ENCODE peak calls at places on chromosomes 13 and 19, in seven cellular contexts. One of them, this sample, is unnamed.

GRCh38 chr13:64936879-64937278 is 2293.3 kb downstream of the PCDH9 start:
- DNase-seq in SK-N-SH: peak
- DNase-seq in H1: no peak
- DNase-seq in HepG2: no peak
- DNase-seq in GM12878: no peak
- DNase-seq in HCT116: no peak
- DNase-seq in K562: no peak
- DNase-seq in this sample: no peak

GRCh38 chr19:54795763-54796162 is 7.6 kb upstream of the KIR2DL4 start:
- DNase-seq in HepG2: no peak
- DNase-seq in H1: no peak
- DNase-seq in K562: no peak
- DNase-seq in HCT116: no peak
- DNase-seq in GM12878: no peak
- DNase-seq in SK-N-SH: no peak
- DNase-seq in this sample: no peak

GRCh38 chr19:13761423-13761822 is 2.9 kb upstream of the MRI1 start:
- DNase-seq in HCT116: no peak
- DNase-seq in K562: no peak
- DNase-seq in H1: no peak
- DNase-seq in HepG2: no peak
- DNase-seq in GM12878: no peak
- DNase-seq in SK-N-SH: no peak
- DNase-seq in this sample: no peak

GRCh38 chr13:67101730-67102467 is 128.2 kb downstream of the PCDH9 start:
- DNase-seq in H1: no peak
- DNase-seq in HepG2: no peak
- DNase-seq in SK-N-SH: no peak
- DNase-seq in HCT116: no peak
- DNase-seq in GM12878: no peak
- DNase-seq in K562: no peak
- DNase-seq in this sample: no peak

GRCh38 chr13:31638577-31638976 is 100.7 kb upstream of the RXFP2 start:
- DNase-seq in HCT116: no peak
- DNase-seq in K562: no peak
- DNase-seq in H1: no peak
- DNase-seq in SK-N-SH: no peak
- DNase-seq in GM12878: no peak
- DNase-seq in HepG2: no peak
- DNase-seq in this sample: no peak

GRCh38 chr19:40920300-40921004 is 38.4 kb upstream of the CYP2A7 start:
- DNase-seq in K562: no peak
- DNase-seq in H1: no peak
- DNase-seq in HepG2: no peak
- DNase-seq in GM12878: no peak
- DNase-seq in HCT116: no peak
- DNase-seq in SK-N-SH: no peak
- DNase-seq in this sample: no peak

GRCh38 chr13:30042891-30043630 is 192.6 kb upstream of the UBL3 start:
- DNase-seq in GM12878: no peak
- DNase-seq in K562: no peak
- DNase-seq in H1: no peak
- DNase-seq in HepG2: no peak
- DNase-seq in HCT116: no peak
- DNase-seq in SK-N-SH: no peak
- DNase-seq in this sample: no peak

GRCh38 chr13:40776681-40777165 is 5.7 kb upstream of the MRPS31 start:
- DNase-seq in HepG2: no peak
- DNase-seq in H1: no peak
- DNase-seq in GM12878: no peak
- DNase-seq in HCT116: no peak
- DNase-seq in K562: peak
- DNase-seq in SK-N-SH: no peak
- DNase-seq in this sample: no peak

GRCh38 chr13:110274687-110275086 is 32.3 kb downstream of the COL4A1 start:
- DNase-seq in GM12878: no peak
- DNase-seq in SK-N-SH: no peak
- DNase-seq in HepG2: no peak
- DNase-seq in HCT116: no peak
- DNase-seq in K562: no peak
- DNase-seq in H1: no peak
- DNase-seq in this sample: no peak

GRCh38 chr13:49319555-49320350 is 72.0 kb downstream of the CDADC1 start:
- DNase-seq in GM12878: no peak
- DNase-seq in HCT116: no peak
- DNase-seq in HepG2: no peak
- DNase-seq in H1: no peak
- DNase-seq in SK-N-SH: no peak
- DNase-seq in K562: no peak
- DNase-seq in this sample: no peak

GRCh38 chr19:56838930-56839664 is 1.4 kb downstream of the PEG3 start:
- DNase-seq in K562: no peak
- DNase-seq in GM12878: no peak
- DNase-seq in HepG2: peak
- DNase-seq in H1: no peak
- DNase-seq in SK-N-SH: peak
- DNase-seq in HCT116: no peak
- DNase-seq in this sample: no peak

GRCh38 chr13:59677966-59678814 is 485.5 kb downstream of the DIAPH3 start:
- DNase-seq in HepG2: peak
- DNase-seq in H1: no peak
- DNase-seq in K562: peak
- DNase-seq in SK-N-SH: peak
- DNase-seq in GM12878: no peak
- DNase-seq in HCT116: peak
- DNase-seq in this sample: peak

GRCh38 chr19:58181902-58182576 is 822 bp upstream of the ZNF274 start:
- DNase-seq in HepG2: peak
- DNase-seq in HCT116: no peak
- DNase-seq in H1: no peak
- DNase-seq in GM12878: no peak
- DNase-seq in SK-N-SH: no peak
- DNase-seq in K562: peak
- DNase-seq in this sample: no peak

GRCh38 chr19:12668937-12669271 is 2.3 kb downstream of the WDR83 start:
- DNase-seq in K562: peak
- DNase-seq in HepG2: peak
- DNase-seq in SK-N-SH: peak
- DNase-seq in GM12878: no peak
- DNase-seq in H1: no peak
- DNase-seq in HCT116: no peak
- DNase-seq in this sample: peak

GRCh38 chr13:33188093-33188882 is 97.3 kb downstream of the STARD13 start:
- DNase-seq in SK-N-SH: no peak
- DNase-seq in GM12878: peak
- DNase-seq in HepG2: no peak
- DNase-seq in HCT116: no peak
- DNase-seq in H1: no peak
- DNase-seq in K562: no peak
- DNase-seq in this sample: no peak

GRCh38 chr13:45055198-45055901 is 65.0 kb upstream of the GTF2F2 start:
- DNase-seq in H1: no peak
- DNase-seq in SK-N-SH: no peak
- DNase-seq in HepG2: no peak
- DNase-seq in K562: no peak
- DNase-seq in GM12878: peak
- DNase-seq in HCT116: peak
- DNase-seq in this sample: no peak

GRCh38 chr13:92354583-92354982 is 872.0 kb upstream of the GPC6 start:
- DNase-seq in K562: no peak
- DNase-seq in H1: no peak
- DNase-seq in GM12878: no peak
- DNase-seq in SK-N-SH: no peak
- DNase-seq in HCT116: no peak
- DNase-seq in HepG2: no peak
- DNase-seq in this sample: no peak

GRCh38 chr19:315811-316210 is 24.6 kb upstream of the PLPP2 start:
- DNase-seq in SK-N-SH: no peak
- DNase-seq in K562: no peak
- DNase-seq in HCT116: no peak
- DNase-seq in GM12878: no peak
- DNase-seq in H1: no peak
- DNase-seq in HepG2: no peak
- DNase-seq in this sample: no peak

GRCh38 chr19:9885077-9885552 is 50.0 kb downstream of the PIN1 start:
- DNase-seq in H1: no peak
- DNase-seq in HepG2: no peak
- DNase-seq in HCT116: no peak
- DNase-seq in K562: no peak
- DNase-seq in GM12878: no peak
- DNase-seq in SK-N-SH: peak
- DNase-seq in this sample: no peak

GRCh38 chr19:13401388-13401787 is 104.9 kb downstream of the CACNA1A start:
- DNase-seq in SK-N-SH: no peak
- DNase-seq in HepG2: peak
- DNase-seq in HCT116: peak
- DNase-seq in K562: peak
- DNase-seq in H1: no peak
- DNase-seq in GM12878: no peak
- DNase-seq in this sample: peak

GRCh38 chr13:23500858-23501257 is 67.4 kb upstream of the SACS start:
- DNase-seq in HepG2: no peak
- DNase-seq in GM12878: no peak
- DNase-seq in K562: no peak
- DNase-seq in HCT116: no peak
- DNase-seq in SK-N-SH: no peak
- DNase-seq in H1: no peak
- DNase-seq in this sample: no peak

GRCh38 chr13:33051632-33052031 is 35.4 kb downstream of the KL start:
- DNase-seq in SK-N-SH: no peak
- DNase-seq in HepG2: no peak
- DNase-seq in GM12878: peak
- DNase-seq in H1: no peak
- DNase-seq in K562: no peak
- DNase-seq in HCT116: no peak
- DNase-seq in this sample: no peak

GRCh38 chr13:25971499-25972145 is 80.2 kb downstream of the SHISA2 start:
- DNase-seq in HepG2: no peak
- DNase-seq in K562: no peak
- DNase-seq in H1: no peak
- DNase-seq in HCT116: no peak
- DNase-seq in SK-N-SH: no peak
- DNase-seq in GM12878: no peak
- DNase-seq in this sample: no peak

GRCh38 chr19:32708457-32708856 is 11.1 kb upstream of the TDRD12 start:
- DNase-seq in GM12878: no peak
- DNase-seq in SK-N-SH: no peak
- DNase-seq in H1: no peak
- DNase-seq in HCT116: no peak
- DNase-seq in HepG2: no peak
- DNase-seq in K562: no peak
- DNase-seq in this sample: no peak

GRCh38 chr13:20354722-20355121 is 122.6 kb upstream of the GJB6 start:
- DNase-seq in HepG2: no peak
- DNase-seq in SK-N-SH: no peak
- DNase-seq in HCT116: no peak
- DNase-seq in K562: no peak
- DNase-seq in H1: no peak
- DNase-seq in GM12878: no peak
- DNase-seq in this sample: no peak

GRCh38 chr13:20350819-20351218 is 118.7 kb upstream of the GJB6 start:
- DNase-seq in HCT116: no peak
- DNase-seq in HepG2: no peak
- DNase-seq in SK-N-SH: no peak
- DNase-seq in GM12878: no peak
- DNase-seq in H1: no peak
- DNase-seq in K562: no peak
- DNase-seq in this sample: no peak

GRCh38 chr13:20356437-20356836 is 124.3 kb upstream of the GJB6 start:
- DNase-seq in K562: no peak
- DNase-seq in SK-N-SH: no peak
- DNase-seq in H1: no peak
- DNase-seq in HepG2: no peak
- DNase-seq in GM12878: no peak
- DNase-seq in HCT116: no peak
- DNase-seq in this sample: no peak

GRCh38 chr13:20351279-20352022 is 119.3 kb upstream of the GJB6 start:
- DNase-seq in HepG2: no peak
- DNase-seq in GM12878: no peak
- DNase-seq in K562: no peak
- DNase-seq in SK-N-SH: no peak
- DNase-seq in HCT116: no peak
- DNase-seq in H1: no peak
- DNase-seq in this sample: no peak

GRCh38 chr13:20353973-20354372 is 121.9 kb upstream of the GJB6 start:
- DNase-seq in H1: no peak
- DNase-seq in HepG2: no peak
- DNase-seq in HCT116: no peak
- DNase-seq in GM12878: no peak
- DNase-seq in SK-N-SH: no peak
- DNase-seq in K562: no peak
- DNase-seq in this sample: no peak
- TF ChIP-seq JUND in H1: no peak
- TF ChIP-seq JUND in HepG2: no peak
- TF ChIP-seq JUND in HCT116: no peak
- TF ChIP-seq JUND in GM12878: no peak
- TF ChIP-seq JUND in SK-N-SH: no peak
- TF ChIP-seq JUND in K562: no peak
- TF ChIP-seq JUND in this sample: no peak

DNA sequence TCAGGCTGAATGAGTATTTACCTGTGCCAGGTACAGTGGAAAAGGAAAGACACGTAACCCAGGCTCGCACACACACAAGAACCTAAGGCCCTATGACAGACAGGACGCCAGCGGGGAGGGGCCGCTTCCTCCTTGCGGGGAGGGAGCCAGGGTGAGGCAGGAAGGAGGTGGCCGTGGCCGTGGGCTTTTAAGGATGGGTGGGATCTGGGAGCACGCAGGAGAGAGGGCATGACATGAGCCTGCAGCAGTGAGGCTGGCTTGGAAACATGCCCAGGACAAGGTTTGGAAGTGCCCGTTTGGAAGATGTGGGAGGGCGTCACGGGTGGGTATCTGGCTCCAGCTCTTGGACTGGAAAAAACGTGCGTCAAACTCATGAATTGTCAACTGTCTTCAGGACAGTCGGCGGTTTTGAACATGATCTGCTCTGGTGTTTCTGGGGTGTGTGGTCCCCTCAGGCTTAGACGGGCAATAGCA is 20.1 kb downstream of the SH3GL1 start:
- DNase-seq in HepG2: no peak
- DNase-seq in H1: no peak
- DNase-seq in GM12878: no peak
- DNase-seq in K562: no peak
- DNase-seq in HCT116: no peak
- DNase-seq in SK-N-SH: peak
- DNase-seq in this sample: no peak
- TF ChIP-seq JUND in HepG2: no peak
- TF ChIP-seq JUND in H1: no peak
- TF ChIP-seq JUND in GM12878: no peak
- TF ChIP-seq JUND in K562: no peak
- TF ChIP-seq JUND in HCT116: no peak
- TF ChIP-seq JUND in SK-N-SH: no peak
- TF ChIP-seq JUND in this sample: no peak

GRCh38 chr13:113052206-113052605 is 53.4 kb upstream of the F7 start:
- DNase-seq in H1: no peak
- DNase-seq in HepG2: no peak
- DNase-seq in GM12878: no peak
- DNase-seq in HCT116: no peak
- DNase-seq in K562: no peak
- DNase-seq in SK-N-SH: no peak
- DNase-seq in this sample: no peak
- TF ChIP-seq JUND in H1: no peak
- TF ChIP-seq JUND in HepG2: no peak
- TF ChIP-seq JUND in GM12878: no peak
- TF ChIP-seq JUND in HCT116: no peak
- TF ChIP-seq JUND in K562: no peak
- TF ChIP-seq JUND in SK-N-SH: no peak
- TF ChIP-seq JUND in this sample: no peak

GRCh38 chr19:3643592-3644313 is 17.2 kb upstream of the CACTIN start:
- DNase-seq in SK-N-SH: no peak
- DNase-seq in H1: no peak
- DNase-seq in GM12878: no peak
- DNase-seq in HCT116: no peak
- DNase-seq in HepG2: no peak
- DNase-seq in K562: no peak
- DNase-seq in this sample: no peak
- TF ChIP-seq JUND in SK-N-SH: no peak
- TF ChIP-seq JUND in H1: no peak
- TF ChIP-seq JUND in GM12878: no peak
- TF ChIP-seq JUND in HCT116: no peak
- TF ChIP-seq JUND in HepG2: no peak
- TF ChIP-seq JUND in K562: no peak
- TF ChIP-seq JUND in this sample: no peak

This sample was measured in T47D.